ENCODE peak calls at places on chromosomes 13 and 19, in seven cellular contexts. B is mesendoderm, K is trophoblast cell, I is IMR-90, H is neuronal stem cell, N is H9, C is H1. Y is an unnamed sample.

GRCh38 chr19:15381429-15381828 is 1.8 kb upstream of the AKAP8 start:
- DNase-seq in H (no peak), C (no peak), K (no peak), B (no peak), I (no peak), N (no peak), Y (no peak)

GRCh38 chr19:38401148-38401547 is 1.7 kb upstream of the FAM98C start:
- DNase-seq in C (no peak), I (peak; percentile 50), N (no peak), H (no peak), B (peak; percentile 77), K (peak; percentile 51), Y (peak; percentile 95)

GRCh38 chr19:9911524-9911923 is 24.8 kb downstream of the OLFM2 start:
- DNase-seq in N (no peak), H (no peak), C (no peak), B (no peak), I (no peak), K (no peak), Y (no peak)

GRCh38 chr19:2003901-2004300 is 11.6 kb downstream of the BTBD2 start:
- DNase-seq in C (no peak), N (no peak), I (no peak), B (peak; percentile 13), K (no peak), H (no peak), Y (no peak)

GRCh38 chr19:18225702-18226468 is at the start of gene PDE4C:
- DNase-seq in I (no peak), H (no peak), K (no peak), B (no peak), C (no peak), N (peak; percentile 55), Y (peak; percentile 46)

GRCh38 chr19:16886305-16886880 is 2.4 kb upstream of the F2RL3 start:
- DNase-seq in H (no peak), K (peak; percentile 90), N (no peak), B (no peak), C (no peak), I (peak; percentile 46), Y (peak; percentile 100)

GRCh38 chr19:49217382-49217781 is 59.8 kb downstream of the TRPM4 start:
- DNase-seq in N (no peak), I (peak; percentile 72), H (no peak), C (no peak), K (no peak), B (no peak), Y (peak; percentile 22)

GRCh38 chr13:109785141-109785891 is 1.1 kb downstream of the IRS2 start:
- DNase-seq in K (peak; percentile 40), N (peak; percentile 42), I (peak; percentile 57), H (no peak), C (no peak), B (peak; percentile 68), Y (peak; percentile 69)

GRCh38 chr13:86960876-86961275 is 710.3 kb upstream of the SLITRK5 start:
- DNase-seq in I (peak; percentile 33), C (no peak), B (no peak), H (no peak), N (no peak), K (no peak), Y (no peak)

GRCh38 chr13:70703755-70704154 is 595.5 kb upstream of the KLHL1 start:
- DNase-seq in N (no peak), I (no peak), C (no peak), B (no peak), H (no peak), K (no peak), Y (no peak)

GRCh38 chr19:49282184-49282583 is 42.8 kb downstream of the SLC6A16 start:
- DNase-seq in C (no peak), B (peak; percentile 7), H (no peak), I (no peak), K (no peak), N (no peak), Y (no peak)

GRCh38 chr13:47044842-47045241 is 148.0 kb upstream of the HTR2A start:
- DNase-seq in N (no peak), K (no peak), C (no peak), B (no peak), H (no peak), I (no peak), Y (no peak)

GRCh38 chr19:10691883-10692282 is 9.4 kb upstream of the QTRT1 start:
- DNase-seq in I (no peak), B (no peak), N (peak; percentile 23), C (no peak), H (no peak), K (no peak), Y (no peak)

GRCh38 chr19:51807111-51807701 is 12.2 kb downstream of the FPR3 start:
- DNase-seq in C (peak; percentile 46), N (peak; percentile 28), K (peak; percentile 86), H (no peak), B (peak; percentile 98), I (no peak), Y (no peak)

GRCh38 chr13:21465710-21466160 is 6.6 kb upstream of the ZDHHC20 start:
- DNase-seq in B (no peak), N (no peak), I (no peak), K (no peak), H (no peak), C (no peak), Y (no peak)

GRCh38 chr19:28242317-28242927 is 970.5 kb downstream of the UQCRFS1 start:
- DNase-seq in K (no peak), B (peak; percentile 73), H (peak; percentile 70), C (no peak), N (peak; percentile 55), I (no peak), Y (no peak)

GRCh38 chr19:28245937-28246336 is 967.0 kb downstream of the UQCRFS1 start:
- DNase-seq in I (no peak), C (no peak), B (no peak), H (no peak), N (no peak), K (no peak), Y (no peak)

GRCh38 chr19:28239270-28239669 is 973.7 kb downstream of the UQCRFS1 start:
- DNase-seq in B (peak; percentile 78), C (peak; percentile 43), N (peak; percentile 81), I (no peak), K (no peak), H (peak; percentile 37), Y (no peak)

GRCh38 chr19:28244966-28245365 is 968.0 kb downstream of the UQCRFS1 start:
- DNase-seq in H (no peak), K (no peak), I (no peak), C (no peak), B (peak; percentile 13), N (no peak), Y (no peak)
- H3K23ac ChIP-seq in H (no peak overlapping the region), K (no peak overlapping the region), I (no peak overlapping the region), C (no peak overlapping the region), B (no peak overlapping the region), N (no peak overlapping the region), Y (no peak overlapping the region)

DNA sequence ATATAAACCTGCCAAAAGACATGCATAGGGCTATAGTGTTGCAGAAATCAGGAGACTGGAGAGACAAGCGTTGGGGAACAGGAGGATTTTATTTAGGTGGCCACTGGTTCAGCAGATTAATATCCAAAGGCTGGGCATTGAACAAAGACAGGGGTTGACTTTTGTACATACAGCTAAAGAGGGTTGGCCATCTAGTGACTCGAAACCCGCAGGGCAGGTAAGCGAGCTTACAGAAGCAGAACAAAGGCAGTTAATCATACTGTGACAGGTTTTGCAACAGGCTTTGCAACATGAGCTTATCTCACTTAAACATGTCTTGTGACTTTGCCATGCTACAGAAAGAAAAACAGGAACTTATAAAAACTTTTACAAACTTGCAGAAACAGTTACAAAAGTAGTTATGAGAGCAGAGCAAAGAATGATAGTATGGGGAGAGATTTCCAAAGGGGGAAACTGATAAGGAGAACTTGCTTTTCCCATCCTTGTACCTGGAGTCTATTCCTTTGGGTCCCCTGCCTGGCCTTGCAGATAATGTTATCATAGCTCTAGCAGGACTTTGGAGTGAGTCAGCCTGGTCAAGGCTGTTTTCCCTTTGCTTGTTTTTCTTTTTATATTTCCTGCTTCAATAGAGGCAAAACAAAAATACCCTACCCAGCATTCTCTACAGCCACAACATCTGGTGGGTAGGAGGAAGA is 234.2 kb downstream of the PCDH17 start:
- DNase-seq in C (no peak), B (no peak), I (no peak), N (no peak), K (peak; percentile 57), H (no peak), Y (no peak)
- H3K23ac ChIP-seq in C (no peak overlapping the region), B (no peak overlapping the region), I (no peak overlapping the region), N (no peak overlapping the region), K (no peak overlapping the region), H (no peak overlapping the region), Y (no peak overlapping the region)

GRCh38 chr13:43026262-43026661 is 2.9 kb downstream of the DNAJC15 start:
- DNase-seq in H (no peak), B (no peak), N (no peak), C (no peak), K (no peak), I (no peak), Y (no peak)

GRCh38 chr13:43020794-43021193 is 2.6 kb upstream of the DNAJC15 start:
- DNase-seq in H (no peak), C (no peak), N (no peak), I (no peak), K (no peak), B (no peak), Y (no peak)

GRCh38 chr13:43019811-43020210 is 3.6 kb upstream of the DNAJC15 start:
- DNase-seq in C (no peak), I (no peak), H (no peak), K (peak; percentile 32), B (peak; percentile 50), N (no peak), Y (no peak)

GRCh38 chr13:43023244-43023931 is at the start of gene DNAJC15:
- DNase-seq in H (peak; percentile 33), K (peak; percentile 92), B (peak; percentile 84), I (peak; percentile 83), N (peak; percentile 59), C (peak; percentile 56), Y (no peak)

GRCh38 chr13:43021926-43022670 is 1.3 kb upstream of the DNAJC15 start:
- DNase-seq in B (no peak), C (no peak), N (no peak), K (peak; percentile 71), I (peak; percentile 31), H (no peak), Y (no peak)
- H3K23ac ChIP-seq in B (no peak overlapping the region), C (no peak overlapping the region), N (no peak overlapping the region), K (no peak overlapping the region), I (no peak overlapping the region), H (no peak overlapping the region), Y (no peak overlapping the region)

GRCh38 chr13:65606622-65607021 is 1623.5 kb downstream of the PCDH9 start:
- DNase-seq in C (no peak), B (no peak), I (peak; percentile 67), N (no peak), K (no peak), H (no peak), Y (peak; percentile 47)
- H3K23ac ChIP-seq in C (no peak overlapping the region), B (no peak overlapping the region), I (no peak overlapping the region), N (no peak overlapping the region), K (no peak overlapping the region), H (no peak overlapping the region), Y (no peak overlapping the region)

DNA sequence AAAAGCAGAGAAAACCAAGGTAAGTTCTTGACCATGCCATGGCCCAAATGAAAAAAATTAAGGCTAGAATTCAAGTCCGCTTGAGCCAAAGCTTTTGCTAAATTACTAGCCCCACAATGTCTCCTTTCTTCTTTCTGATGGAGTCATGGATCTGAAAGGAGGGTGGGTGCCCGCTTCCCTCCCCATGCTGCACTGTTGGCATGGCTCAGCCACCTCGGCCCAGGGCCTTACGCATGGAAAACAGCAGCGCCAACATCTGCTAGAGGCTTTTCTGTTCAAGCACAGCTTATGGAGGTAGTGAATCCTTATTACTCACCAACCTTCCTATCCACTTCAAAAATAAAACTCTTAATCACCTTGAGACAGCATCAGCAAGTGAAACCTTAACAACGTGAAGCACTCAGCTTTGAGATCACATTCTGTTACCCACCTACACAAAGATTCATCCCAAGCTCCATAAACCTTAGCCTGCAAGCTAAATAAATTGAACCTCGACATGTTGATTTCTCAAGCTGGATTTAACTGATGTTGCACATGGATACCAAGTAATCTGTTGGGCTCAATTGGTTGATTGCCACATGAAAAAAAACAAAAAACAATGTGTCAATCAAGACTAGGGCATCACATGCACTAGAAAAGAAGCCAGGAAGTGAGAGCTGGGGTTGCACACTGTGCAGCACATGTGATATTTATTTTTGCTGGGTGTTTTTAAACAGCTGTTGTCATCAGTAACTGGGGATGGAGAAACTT is 43.4 kb downstream of the TPT1 start:
- DNase-seq in C (no peak), I (no peak), H (no peak), K (no peak), N (no peak), B (no peak), Y (no peak)
- H3K23ac ChIP-seq in C (no peak overlapping the region), I (no peak overlapping the region), H (no peak overlapping the region), K (no peak overlapping the region), N (no peak overlapping the region), B (no peak overlapping the region), Y (no peak overlapping the region)